ENCODE peak calls at places on chromosomes 6 and 20, in nine cellular contexts. J, W, B, A, E, U, P, G and T are unnamed samples. For H3K4me1, the result is how much of the 10 kb centered on the place peaks cover.

GRCh38 chr6:165086746-165087145 is 222.7 kb downstream of the C6orf118 start:
- DNase-seq in J (no peak), W (no peak), B (no peak), A (no peak), E (no peak), U (no peak), P (no peak), G (no peak), T (no peak)

GRCh38 chr6:26116267-26116666 is 29.0 kb downstream of the HFE start:
- DNase-seq in J (no peak), W (no peak), B (no peak), A (no peak), E (no peak), U (no peak), P (no peak), G (no peak), T (no peak)

GRCh38 chr20:34011275-34011674 is 17.6 kb downstream of the RALY start:
- DNase-seq in J (no peak), W (no peak), B (no peak), A (no peak), E (no peak), U (no peak), P (no peak), G (no peak), T (no peak)

GRCh38 chr6:112253842-112254816 is at the start of gene LAMA4:
- DNase-seq in J (no peak), W (peak), B (no peak), A (peak), E (peak), U (no peak), P (peak), G (no peak), T (no peak)

GRCh38 chr6:149013932-149014331 is 267.1 kb downstream of the UST start:
- DNase-seq in J (no peak), W (no peak), B (no peak), A (no peak), E (no peak), U (no peak), P (no peak), G (no peak), T (no peak)

GRCh38 chr20:41029150-41029872 is 689 bp downstream of the TOP1 start:
- DNase-seq in J (no peak), W (peak), B (no peak), A (peak), E (no peak), U (no peak), P (no peak), G (no peak), T (peak)

GRCh38 chr6:93919365-93919764 is 500.0 kb upstream of the EPHA7 start:
- DNase-seq in J (no peak), W (no peak), B (no peak), A (no peak), E (no peak), U (no peak), P (no peak), G (no peak), T (no peak)

GRCh38 chr6:3825331-3825831 is 23.8 kb upstream of the FAM50B start:
- DNase-seq in J (no peak), W (peak), B (no peak), A (peak), E (no peak), U (no peak), P (peak), G (no peak), T (no peak)

GRCh38 chr20:5096463-5096862 is 23.3 kb downstream of the PCNA start:
- DNase-seq in J (no peak), W (no peak), B (no peak), A (no peak), E (no peak), U (no peak), P (no peak), G (no peak), T (no peak)

GRCh38 chr6:155224031-155224451 is 39.8 kb upstream of the CLDN20 start:
- DNase-seq in J (no peak), W (no peak), B (no peak), A (no peak), E (peak), U (no peak), P (peak), G (no peak), T (peak)
- H3K27ac ChIP-seq in J (no peak), W (no peak), B (no peak), A (no peak), E (peak), U (peak), P (peak), G (no peak), T (no peak)

GRCh38 chr6:159971341-159972178 is 2.7 kb downstream of the IGF2R start:
- DNase-seq in J (no peak), W (no peak), B (no peak), A (no peak), E (no peak), U (no peak), P (no peak), G (no peak), T (no peak)
- H3K4me1 ChIP-seq in J (half or more), W (half or more), B (under half), A (under half), E (under half), U (under half), P (under half), G (under half), T (half or more)

GRCh38 chr6:166465671-166466087 is 82.9 kb upstream of the MPC1 start:
- DNase-seq in J (no peak), W (no peak), B (no peak), A (no peak), E (peak), U (no peak), P (no peak), G (no peak), T (no peak)

GRCh38 chr6:166464418-166465400 is 82.0 kb upstream of the MPC1 start:
- DNase-seq in J (no peak), W (no peak), B (no peak), A (no peak), E (peak), U (no peak), P (no peak), G (no peak), T (no peak)

GRCh38 chr6:166464068-166464410 is 81.3 kb upstream of the MPC1 start:
- DNase-seq in J (no peak), W (no peak), B (no peak), A (no peak), E (no peak), U (no peak), P (no peak), G (no peak), T (no peak)

GRCh38 chr6:166467436-166468000 is 84.8 kb upstream of the MPC1 start:
- DNase-seq in J (no peak), W (no peak), B (no peak), A (no peak), E (no peak), U (no peak), P (no peak), G (no peak), T (no peak)

DNA sequence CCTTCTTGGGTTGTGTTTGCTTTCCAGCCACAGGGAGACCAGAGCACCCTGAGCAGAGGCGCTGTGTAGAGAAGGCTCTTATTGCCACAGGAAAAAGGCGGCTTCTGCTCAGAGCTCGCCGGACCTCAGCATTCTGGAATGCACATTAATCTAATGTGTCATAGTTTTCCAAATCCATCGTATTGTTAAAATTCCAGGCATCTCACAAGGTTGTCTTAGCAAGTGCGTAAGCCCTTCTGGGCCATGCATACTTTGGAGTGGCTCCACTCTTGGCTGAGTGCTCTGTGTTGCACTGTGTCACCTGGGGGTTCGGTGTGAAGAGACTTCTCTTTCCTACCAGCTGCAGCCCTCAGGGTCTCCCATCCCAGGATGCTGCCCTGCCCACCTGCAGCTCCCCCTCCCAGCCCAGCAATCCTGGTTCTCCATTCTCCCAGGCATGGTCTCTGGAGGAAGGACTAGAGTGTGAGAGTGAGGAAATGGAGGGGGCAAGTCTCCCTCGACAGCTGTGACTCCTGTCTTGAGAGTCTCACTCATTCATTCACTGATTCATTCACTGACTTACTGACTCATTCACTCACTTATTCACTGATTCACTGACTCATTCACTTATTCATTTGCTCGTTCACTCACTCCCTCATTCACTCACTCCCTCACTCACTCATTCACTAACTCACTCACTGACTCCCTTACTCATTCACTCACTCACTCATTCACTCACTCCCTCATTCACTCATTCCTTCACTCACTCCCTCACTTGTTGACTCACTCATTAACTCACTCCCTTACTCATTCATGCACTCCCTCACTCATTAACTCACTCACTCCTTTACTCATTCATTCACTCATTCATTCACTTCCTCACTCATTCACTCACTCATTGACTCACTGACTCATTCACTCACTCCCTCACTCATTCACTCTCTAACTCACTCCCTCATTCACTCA is 83.7 kb upstream of the MPC1 start:
- DNase-seq in J (no peak), W (no peak), B (no peak), A (no peak), E (peak), U (no peak), P (peak), G (no peak), T (no peak)
- TF ChIP-seq CTCF in J (no peak), W (no peak), B (no peak), A (no peak), E (no peak), U (no peak), P (no peak), G (no peak), T (no peak)

DNA sequence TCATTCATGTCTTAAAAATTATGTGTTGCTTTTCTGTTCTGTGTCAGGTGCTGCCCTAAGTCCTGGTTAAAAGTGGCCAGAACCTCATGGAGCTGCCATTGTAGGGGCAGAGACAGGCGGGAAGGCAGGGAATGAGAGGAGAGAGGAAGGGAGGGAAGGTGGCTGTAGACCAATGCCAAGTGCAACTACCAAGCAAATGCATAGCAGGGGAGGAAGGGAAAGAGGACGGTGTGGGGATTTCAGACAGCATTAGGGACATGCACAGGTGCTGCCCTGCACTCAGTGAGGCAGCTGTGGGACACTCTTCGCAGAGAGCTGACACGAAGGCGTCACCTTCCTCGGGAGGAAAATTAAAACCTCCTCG is 21.0 kb downstream of the GGTLC1 start:
- DNase-seq in J (no peak), W (no peak), B (no peak), A (no peak), E (no peak), U (no peak), P (no peak), G (no peak), T (no peak)
- H3K27ac ChIP-seq in J (no peak), W (peak), B (no peak), A (no peak), E (no peak), U (no peak), P (no peak), G (no peak), T (no peak)

GRCh38 chr20:62888910-62889309 is 27.3 kb upstream of the TCFL5 start:
- DNase-seq in J (no peak), W (no peak), B (no peak), A (no peak), E (no peak), U (no peak), P (no peak), G (no peak), T (no peak)
- H3K4me1 ChIP-seq in J (under half), W (under half), B (under half), A (under half), E (under half), U (under half), P (under half), G (under half), T (under half)